ENCODE peak calls at places on chromosomes 12 and 14, in five cellular contexts. One of them, this sample, is unnamed.

GRCh38 chr14:59347915-59348314 is 117.3 kb downstream of the GPR135 start:
- DNase-seq in IMR-90: no peak
- DNase-seq in mesenchymal stem cell: no peak
- DNase-seq in H9: no peak
- DNase-seq in neuronal stem cell: no peak
- DNase-seq in this sample: no peak

GRCh38 chr14:82999802-83000201 is 1466.1 kb upstream of the SEL1L start:
- DNase-seq in neuronal stem cell: peak
- DNase-seq in H9: peak
- DNase-seq in mesenchymal stem cell: peak
- DNase-seq in IMR-90: peak
- DNase-seq in this sample: peak

GRCh38 chr14:97267509-97267908 is 470.3 kb downstream of the VRK1 start:
- DNase-seq in mesenchymal stem cell: no peak
- DNase-seq in neuronal stem cell: no peak
- DNase-seq in H9: no peak
- DNase-seq in IMR-90: no peak
- DNase-seq in this sample: no peak

GRCh38 chr14:67932708-67933107 is 113.1 kb downstream of the RAD51B start:
- DNase-seq in mesenchymal stem cell: no peak
- DNase-seq in neuronal stem cell: no peak
- DNase-seq in H9: no peak
- DNase-seq in IMR-90: no peak
- DNase-seq in this sample: no peak

GRCh38 chr12:56129210-56129691 is 1.2 kb downstream of the ESYT1 start:
- DNase-seq in mesenchymal stem cell: peak
- DNase-seq in H9: peak
- DNase-seq in neuronal stem cell: no peak
- DNase-seq in IMR-90: peak
- DNase-seq in this sample: peak

GRCh38 chr14:78519863-78520262 is 349.7 kb downstream of the NRXN3 start:
- DNase-seq in neuronal stem cell: peak
- DNase-seq in IMR-90: peak
- DNase-seq in mesenchymal stem cell: peak
- DNase-seq in H9: peak
- DNase-seq in this sample: peak

GRCh38 chr14:36655963-36656768 is 5.5 kb upstream of the PAX9 start:
- DNase-seq in IMR-90: no peak
- DNase-seq in H9: peak
- DNase-seq in neuronal stem cell: no peak
- DNase-seq in mesenchymal stem cell: peak
- DNase-seq in this sample: peak

GRCh38 chr14:102944448-102945330 is 22.2 kb downstream of the AMN start:
- DNase-seq in H9: no peak
- DNase-seq in IMR-90: no peak
- DNase-seq in mesenchymal stem cell: no peak
- DNase-seq in neuronal stem cell: no peak
- DNase-seq in this sample: no peak

GRCh38 chr12:59149995-59150642 is 229.8 kb upstream of the LRIG3 start:
- DNase-seq in mesenchymal stem cell: peak
- DNase-seq in neuronal stem cell: peak
- DNase-seq in H9: no peak
- DNase-seq in IMR-90: peak
- DNase-seq in this sample: peak

GRCh38 chr14:61812347-61813100 is 50.3 kb downstream of the SNAPC1 start:
- DNase-seq in IMR-90: no peak
- DNase-seq in H9: peak
- DNase-seq in neuronal stem cell: peak
- DNase-seq in mesenchymal stem cell: peak
- DNase-seq in this sample: peak

GRCh38 chr12:82130763-82131162 is 227.4 kb downstream of the CCDC59 start:
- DNase-seq in IMR-90: no peak
- DNase-seq in mesenchymal stem cell: no peak
- DNase-seq in H9: no peak
- DNase-seq in neuronal stem cell: no peak
- DNase-seq in this sample: no peak

GRCh38 chr14:68761391-68761790 is 31.5 kb downstream of the ZFP36L1 start:
- DNase-seq in neuronal stem cell: no peak
- DNase-seq in mesenchymal stem cell: no peak
- DNase-seq in IMR-90: no peak
- DNase-seq in H9: no peak
- DNase-seq in this sample: no peak

GRCh38 chr12:121110211-121110940 is 22.3 kb upstream of the P2RX7 start:
- DNase-seq in neuronal stem cell: peak
- DNase-seq in H9: peak
- DNase-seq in mesenchymal stem cell: peak
- DNase-seq in IMR-90: peak
- DNase-seq in this sample: peak

DNA sequence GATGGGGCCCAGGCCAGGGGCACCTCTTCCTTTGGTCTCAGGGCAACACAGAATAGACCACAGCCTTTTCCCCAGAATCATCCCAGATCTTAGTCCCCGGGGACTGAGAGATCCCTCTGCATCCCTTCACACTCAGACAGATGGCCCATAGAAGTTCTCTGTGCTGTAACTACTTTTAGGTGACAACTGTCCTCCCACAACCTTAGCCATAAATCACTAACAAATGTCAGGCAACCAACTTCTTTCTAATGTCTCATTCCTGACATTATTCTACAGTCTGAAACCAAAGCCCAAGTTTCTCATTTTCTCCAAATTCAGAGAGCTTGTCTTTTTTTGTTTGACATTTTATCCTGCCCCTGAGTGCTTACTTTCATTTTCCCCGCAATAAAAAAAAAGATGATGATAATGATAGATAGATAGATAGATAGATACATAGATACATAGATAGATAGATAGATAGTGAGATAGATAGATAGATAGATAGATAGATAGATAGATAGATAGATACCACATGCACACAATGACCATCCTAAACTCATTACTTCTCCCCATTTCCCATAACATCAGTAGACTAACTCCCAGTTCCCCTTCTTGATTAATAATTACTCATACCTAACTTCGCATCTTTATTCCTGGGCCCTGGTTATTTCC is 28.6 kb downstream of the DUSP6 start:
- DNase-seq in H9: no peak
- DNase-seq in IMR-90: no peak
- DNase-seq in mesenchymal stem cell: no peak
- DNase-seq in neuronal stem cell: no peak
- DNase-seq in this sample: no peak
- H3K18ac ChIP-seq in H9: no peak
- H3K18ac ChIP-seq in IMR-90: no peak
- H3K18ac ChIP-seq in mesenchymal stem cell: no peak
- H3K18ac ChIP-seq in neuronal stem cell: no peak
- H3K18ac ChIP-seq in this sample: no peak

GRCh38 chr12:124490584-124491305 is 76.7 kb downstream of the NCOR2 start:
- DNase-seq in IMR-90: no peak
- DNase-seq in H9: no peak
- DNase-seq in mesenchymal stem cell: no peak
- DNase-seq in neuronal stem cell: no peak
- DNase-seq in this sample: peak
- H4K8ac ChIP-seq in IMR-90: no peak
- H4K8ac ChIP-seq in H9: no peak
- H4K8ac ChIP-seq in mesenchymal stem cell: no peak
- H4K8ac ChIP-seq in neuronal stem cell: no peak
- H4K8ac ChIP-seq in this sample: no peak

GRCh38 chr12:130787445-130788410 is 51.3 kb downstream of the STX2 start:
- DNase-seq in neuronal stem cell: peak
- DNase-seq in IMR-90: peak
- DNase-seq in H9: peak
- DNase-seq in mesenchymal stem cell: peak
- DNase-seq in this sample: peak
- H3K18ac ChIP-seq in neuronal stem cell: peak
- H3K18ac ChIP-seq in IMR-90: no peak
- H3K18ac ChIP-seq in H9: peak
- H3K18ac ChIP-seq in mesenchymal stem cell: no peak
- H3K18ac ChIP-seq in this sample: peak

DNA sequence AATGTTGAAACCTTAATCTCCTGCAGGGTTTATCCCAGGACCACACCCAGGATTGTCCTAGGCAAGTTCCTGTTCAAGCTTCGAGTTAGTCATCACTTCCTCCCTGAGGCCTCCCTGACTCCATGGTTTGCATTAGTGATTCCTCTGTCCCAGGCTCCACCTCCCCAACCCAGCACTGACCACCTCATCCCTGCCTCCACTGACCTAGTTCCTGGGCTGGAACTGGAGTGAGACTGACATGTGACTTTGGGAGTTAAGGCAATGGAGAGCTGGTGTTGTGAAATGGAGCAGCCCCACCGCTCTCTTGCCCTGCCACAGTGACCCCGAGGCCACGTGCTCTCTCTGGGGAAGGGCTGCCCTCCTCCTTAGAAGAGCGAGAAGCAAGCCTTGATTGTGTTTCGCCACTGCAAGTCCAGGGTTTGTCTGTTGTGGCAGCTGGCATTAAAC is 15.8 kb upstream of the DTX1 start:
- DNase-seq in H9: no peak
- DNase-seq in mesenchymal stem cell: peak
- DNase-seq in IMR-90: peak
- DNase-seq in neuronal stem cell: no peak
- DNase-seq in this sample: peak
- H4K8ac ChIP-seq in H9: no peak
- H4K8ac ChIP-seq in mesenchymal stem cell: peak
- H4K8ac ChIP-seq in IMR-90: no peak
- H4K8ac ChIP-seq in neuronal stem cell: no peak
- H4K8ac ChIP-seq in this sample: no peak

DNA sequence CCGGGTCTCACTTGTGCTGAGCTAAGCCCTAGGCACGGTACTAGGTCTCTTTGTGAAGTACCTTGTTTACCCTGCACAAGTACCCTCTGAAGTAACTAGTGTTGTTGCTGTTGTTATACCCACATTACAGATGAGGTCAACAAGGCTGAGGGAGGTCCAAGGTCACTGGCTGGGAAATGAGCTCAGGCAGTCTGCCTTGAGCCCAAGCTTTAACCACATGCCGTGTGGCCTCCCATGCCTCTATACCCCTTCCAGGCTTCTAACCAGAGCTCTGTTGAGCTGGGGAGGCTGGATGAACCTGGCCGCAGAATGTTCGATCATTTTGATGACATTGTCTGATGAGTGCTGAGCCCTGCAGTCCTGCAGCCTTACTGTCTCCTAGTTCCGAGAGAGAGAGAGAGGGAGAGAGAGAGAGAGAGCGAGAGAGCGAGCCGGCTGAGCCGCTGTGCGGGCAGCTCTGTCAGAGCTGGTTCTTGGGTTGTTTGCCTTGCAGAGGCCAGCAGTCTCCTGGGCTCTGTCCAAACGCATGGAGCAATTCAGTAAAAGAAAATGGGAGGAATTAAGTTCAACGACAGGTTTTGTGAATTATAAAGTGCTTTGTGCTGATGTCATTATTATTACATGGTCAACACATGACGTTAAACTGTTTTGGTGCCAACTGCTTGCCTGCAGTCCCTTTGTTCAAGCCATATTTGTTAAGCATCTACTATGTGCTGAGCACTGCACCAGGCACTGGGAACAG is 13.1 kb downstream of the JDP2 start:
- DNase-seq in IMR-90: peak
- DNase-seq in mesenchymal stem cell: peak
- DNase-seq in neuronal stem cell: no peak
- DNase-seq in H9: peak
- DNase-seq in this sample: no peak
- H3K18ac ChIP-seq in IMR-90: peak
- H3K18ac ChIP-seq in mesenchymal stem cell: no peak
- H3K18ac ChIP-seq in neuronal stem cell: no peak
- H3K18ac ChIP-seq in H9: no peak
- H3K18ac ChIP-seq in this sample: no peak

GRCh38 chr12:12723147-12723680 is 6.0 kb downstream of the CDKN1B start:
- DNase-seq in mesenchymal stem cell: peak
- DNase-seq in neuronal stem cell: no peak
- DNase-seq in H9: no peak
- DNase-seq in IMR-90: peak
- DNase-seq in this sample: no peak
- H4K8ac ChIP-seq in mesenchymal stem cell: peak
- H4K8ac ChIP-seq in neuronal stem cell: no peak
- H4K8ac ChIP-seq in H9: no peak
- H4K8ac ChIP-seq in IMR-90: peak
- H4K8ac ChIP-seq in this sample: no peak

DNA sequence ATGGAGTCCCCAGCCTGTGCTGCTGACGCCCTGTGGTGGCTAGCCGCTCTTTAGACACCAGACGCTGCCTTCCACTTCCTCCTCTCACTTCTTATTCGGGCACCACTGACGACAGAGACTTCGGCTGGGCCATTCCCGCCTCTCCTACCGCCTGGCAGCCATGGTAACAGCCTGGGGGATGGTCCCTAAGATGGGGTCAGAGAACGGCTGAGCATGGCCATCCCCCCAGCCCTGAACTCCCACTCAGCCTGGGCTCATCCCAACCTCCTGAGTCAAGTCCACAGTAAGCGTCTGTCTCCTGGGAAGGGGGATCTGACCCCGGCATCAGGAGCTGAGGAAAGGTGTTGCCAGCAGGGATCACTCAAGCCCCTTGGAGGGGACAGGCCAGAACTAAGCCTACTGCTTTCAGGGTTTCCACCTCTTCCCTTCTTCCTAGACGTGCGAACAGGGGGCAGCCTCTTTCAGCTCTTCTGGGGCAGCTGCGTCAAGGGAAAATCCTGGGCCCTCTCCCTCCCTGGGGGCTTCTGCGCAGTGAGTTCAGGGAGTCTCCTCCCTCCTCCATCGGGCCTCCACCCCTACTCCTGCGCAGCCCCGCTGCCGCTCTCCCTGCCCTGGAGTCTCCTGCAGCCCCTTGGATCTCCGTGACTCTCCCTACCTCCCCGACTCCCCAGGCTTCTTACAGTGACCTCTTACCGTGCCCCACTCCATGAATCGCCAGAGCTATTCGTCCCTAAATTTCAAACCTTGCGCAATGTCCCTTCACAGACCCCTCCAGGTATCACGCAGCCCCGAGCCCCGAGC is 643 bp upstream of the TAMALIN start:
- DNase-seq in mesenchymal stem cell: peak
- DNase-seq in H9: peak
- DNase-seq in neuronal stem cell: no peak
- DNase-seq in IMR-90: no peak
- DNase-seq in this sample: peak
- H3K18ac ChIP-seq in mesenchymal stem cell: peak
- H3K18ac ChIP-seq in H9: no peak
- H3K18ac ChIP-seq in neuronal stem cell: peak
- H3K18ac ChIP-seq in IMR-90: no peak
- H3K18ac ChIP-seq in this sample: no peak